ENCODE peak calls at places on chromosomes 3 and 15, in nine cellular contexts. H is fibroblast of the aortic adventitia, C is psoas muscle, P is SK-N-SH, E is left lung, K is AG04450, Q is mesothelial cell of epicardium, Z is GM12865, S is Panc1. U is an unnamed sample.

GRCh38 chr15:100043069-100043641 is 298.6 kb downstream of the ADAMTS17 start:
- DNase-seq in P (no peak), E (no peak), Q (no peak), S (peak), K (no peak), Z (no peak), H (peak), C (peak), U (no peak)

GRCh38 chr3:49022751-49023171 is 840 bp downstream of the NDUFAF3 start:
- DNase-seq in Z (peak), Q (no peak), S (no peak), K (no peak), H (no peak), E (no peak), P (peak), C (no peak), U (no peak)

GRCh38 chr3:143203848-143204247 is 84.3 kb downstream of the CHST2 start:
- DNase-seq in K (no peak), Z (no peak), C (no peak), H (peak), P (no peak), Q (no peak), E (no peak), S (no peak), U (no peak)

GRCh38 chr3:152126260-152126659 is 142.5 kb upstream of the MBNL1 start:
- DNase-seq in K (no peak), S (no peak), Q (no peak), E (no peak), H (peak), Z (peak), P (no peak), C (no peak), U (no peak)

GRCh38 chr3:194365978-194366490 is 3.5 kb downstream of the LRRC15 start:
- DNase-seq in Q (no peak), K (no peak), E (no peak), H (no peak), P (no peak), Z (no peak), S (no peak), C (no peak), U (no peak)

GRCh38 chr3:13484861-13485590 is 4.9 kb downstream of the HDAC11 start:
- DNase-seq in S (no peak), Z (no peak), K (no peak), H (peak), P (peak), C (peak), Q (peak), E (peak), U (peak)

GRCh38 chr3:145678401-145678800 is 482.6 kb downstream of the PLOD2 start:
- DNase-seq in K (no peak), C (no peak), P (no peak), Q (no peak), Z (no peak), H (no peak), S (no peak), E (no peak), U (no peak)

GRCh38 chr15:100918690-100919480 is at the start of gene LRRK1:
- DNase-seq in P (peak), H (peak), K (no peak), Q (no peak), E (peak), S (no peak), Z (peak), C (peak), U (no peak)

GRCh38 chr3:49914906-49915305 is 11.2 kb upstream of the MST1R start:
- DNase-seq in K (no peak), C (no peak), Z (no peak), Q (no peak), E (no peak), H (no peak), P (no peak), S (no peak), U (no peak)

GRCh38 chr3:55521086-55522060 is 34.3 kb upstream of the WNT5A start:
- DNase-seq in H (peak), S (no peak), Q (no peak), E (no peak), P (no peak), K (no peak), C (peak), Z (no peak), U (no peak)

GRCh38 chr3:55519016-55519415 is 31.9 kb upstream of the WNT5A start:
- DNase-seq in Q (no peak), H (peak), C (no peak), K (no peak), P (no peak), Z (no peak), S (no peak), E (no peak), U (no peak)

GRCh38 chr3:55515550-55516246 is 28.6 kb upstream of the WNT5A start:
- DNase-seq in Z (no peak), C (no peak), P (peak), H (no peak), K (no peak), E (no peak), S (no peak), Q (no peak), U (no peak)

GRCh38 chr3:55516391-55517030 is 29.4 kb upstream of the WNT5A start:
- DNase-seq in S (no peak), E (no peak), H (no peak), Z (peak), K (no peak), P (no peak), Q (no peak), C (no peak), U (no peak)

GRCh38 chr3:55518451-55518850 is 31.3 kb upstream of the WNT5A start:
- DNase-seq in C (no peak), E (no peak), S (no peak), K (no peak), Z (no peak), P (no peak), H (no peak), Q (no peak), U (no peak)
- TF ChIP-seq CTCF in C (no peak), E (no peak), S (no peak), K (no peak), Z (no peak), P (no peak), H (no peak), Q (no peak), U (no peak)

GRCh38 chr3:179425075-179425474 is 26.2 kb downstream of the GNB4 start:
- DNase-seq in E (no peak), Q (no peak), C (no peak), K (no peak), S (no peak), Z (no peak), H (no peak), P (no peak), U (no peak)

GRCh38 chr3:179418610-179419009 is 32.7 kb downstream of the GNB4 start:
- DNase-seq in Z (no peak), K (no peak), Q (no peak), P (no peak), H (no peak), C (no peak), S (no peak), E (no peak), U (no peak)

GRCh38 chr3:179416681-179417080 is 34.6 kb downstream of the GNB4 start:
- DNase-seq in Q (no peak), E (no peak), K (no peak), Z (no peak), P (no peak), C (no peak), H (peak), S (no peak), U (no peak)

DNA sequence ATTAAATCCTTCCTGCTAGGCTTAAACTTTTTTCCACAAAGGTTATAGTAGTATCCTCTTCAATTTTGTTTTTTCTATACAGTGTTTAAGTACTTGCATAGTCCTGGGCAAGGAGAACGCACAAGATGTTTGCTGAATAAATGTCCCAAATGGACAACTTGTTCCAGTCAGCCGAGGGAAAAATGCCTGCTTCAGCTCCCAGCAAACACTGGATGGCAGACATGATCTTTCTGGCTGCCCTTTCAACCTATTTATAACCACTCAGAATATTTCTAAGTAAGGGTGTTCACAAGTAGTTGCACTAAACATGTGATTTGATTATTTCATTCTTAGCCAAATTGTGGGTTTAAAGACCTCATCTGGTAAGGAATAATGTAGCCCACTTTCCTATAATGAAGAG is 29.8 kb downstream of the GNB4 start:
- DNase-seq in Q (no peak), P (peak), E (no peak), Z (peak), K (peak), H (peak), C (no peak), S (peak), U (no peak)
- TF ChIP-seq CTCF in Q (no peak), P (peak), E (peak), Z (peak), K (peak), H (peak), C (peak), S (peak), U (peak)

GRCh38 chr15:90638963-90639362 is 78.2 kb upstream of the BLM start:
- DNase-seq in Q (no peak), P (no peak), Z (no peak), S (no peak), K (no peak), E (no peak), H (no peak), C (no peak), U (no peak)
- TF ChIP-seq CTCF in Q (no peak), P (peak), Z (no peak), S (no peak), K (no peak), E (no peak), H (no peak), C (no peak), U (no peak)

DNA sequence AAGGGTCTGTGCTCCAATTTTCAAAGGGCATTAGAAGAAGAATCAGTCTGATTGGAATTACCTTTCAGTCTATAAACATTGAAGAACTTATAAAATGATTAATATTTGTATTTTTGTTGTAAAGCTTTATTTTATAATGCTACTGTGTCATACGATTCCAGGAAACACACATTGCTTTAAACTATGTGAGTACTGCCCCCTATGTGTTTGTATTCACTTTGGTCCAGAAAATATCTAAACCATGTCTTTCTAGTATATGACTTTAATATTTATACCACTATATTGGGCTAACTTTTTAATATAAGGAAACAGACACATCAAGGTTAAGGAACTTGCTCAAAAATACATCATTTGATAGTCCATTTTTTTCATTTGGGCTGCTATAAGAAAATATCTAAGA is 3.2 kb upstream of the RIOX2 start:
- DNase-seq in P (no peak), S (no peak), Z (no peak), E (no peak), K (no peak), H (no peak), C (no peak), Q (no peak), U (no peak)
- TF ChIP-seq CTCF in P (no peak), S (no peak), Z (no peak), E (no peak), K (peak), H (peak), C (no peak), Q (no peak), U (no peak)

DNA sequence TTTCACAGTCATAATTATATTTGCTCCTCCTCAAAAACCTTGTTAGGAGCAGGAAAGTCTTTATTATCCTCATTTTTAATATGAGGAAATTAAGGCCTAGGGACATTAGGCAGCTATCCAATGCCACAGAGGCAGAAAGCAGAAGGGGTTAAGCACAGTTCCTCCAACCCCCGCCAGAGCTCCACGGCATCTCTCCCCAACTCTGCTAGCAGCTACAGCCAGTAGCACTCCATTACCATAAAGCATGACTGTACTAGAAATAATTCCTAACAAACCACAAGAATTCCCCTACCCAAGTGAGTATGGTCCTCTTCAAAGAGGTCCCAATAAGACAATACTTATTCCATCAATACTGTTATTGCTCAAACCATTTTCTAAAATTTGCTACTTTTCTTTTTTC is 9.8 kb downstream of the HEG1 start:
- DNase-seq in Q (no peak), Z (no peak), E (no peak), H (peak), K (no peak), P (no peak), S (no peak), C (no peak), U (no peak)
- TF ChIP-seq CTCF in Q (no peak), Z (no peak), E (no peak), H (peak), K (peak), P (peak), S (no peak), C (no peak), U (no peak)

DNA sequence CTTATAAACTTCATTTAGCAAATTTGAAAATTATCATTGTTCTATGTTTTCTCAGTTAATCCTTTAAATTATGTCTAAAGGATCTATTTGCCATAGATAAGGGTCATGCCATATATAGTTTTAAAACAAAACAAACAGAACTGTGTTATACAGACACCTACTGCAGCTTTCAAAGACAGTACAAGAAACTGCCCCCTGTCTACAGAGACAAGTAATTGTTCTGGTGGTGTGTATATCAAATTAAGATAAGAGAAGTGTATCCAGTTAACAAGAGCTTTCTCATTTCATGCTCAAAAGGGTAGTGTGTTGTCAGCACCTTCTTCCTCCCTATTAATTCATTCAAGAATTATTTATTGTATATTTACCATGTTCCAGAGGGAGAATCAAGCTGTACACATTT is 201.2 kb downstream of the FMN1 start:
- DNase-seq in C (no peak), K (no peak), E (no peak), Q (no peak), S (no peak), Z (peak), H (peak), P (peak), U (no peak)
- TF ChIP-seq CTCF in C (no peak), K (peak), E (no peak), Q (no peak), S (no peak), Z (no peak), H (peak), P (peak), U (no peak)

U was measured in CD14-positive monocyte.